ENCODE peak calls at places on chromosomes 6 and 20, in four cellular contexts. E, Z, O and R are unnamed samples.
A peak's percentile ranks its signal among the peaks of the same experiment; 100 is the strongest.

GRCh38 chr6:166008441-166009369 is 158.9 kb downstream of the TBXT start:
- DNase-seq in E (peak; percentile 70), Z (no peak), O (no peak), R (peak; percentile 56)

GRCh38 chr6:116382587-116382986 is 11.8 kb downstream of the DSE start:
- DNase-seq in E (peak; percentile 45), Z (no peak), O (no peak), R (no peak)

GRCh38 chr6:151239603-151240035 is at the start of gene AKAP12:
- DNase-seq in E (peak; percentile 69), Z (peak; percentile 32), O (peak; percentile 27), R (peak; percentile 76)

GRCh38 chr20:16271450-16271849 is 301.8 kb downstream of the KIF16B start:
- DNase-seq in E (no peak), Z (no peak), O (no peak), R (no peak)

GRCh38 chr20:57676517-57677322 is 33.1 kb downstream of the PMEPA1 start:
- DNase-seq in E (no peak), Z (no peak), O (peak; percentile 47), R (no peak)

GRCh38 chr6:170438402-170438753 is 114.7 kb downstream of the PSMB1 start:
- DNase-seq in E (peak; percentile 99), Z (peak; percentile 57), O (peak; percentile 84), R (peak; percentile 92)

GRCh38 chr6:149919834-149920225 is 3.1 kb downstream of the RAET1G start:
- DNase-seq in E (no peak), Z (no peak), O (no peak), R (no peak)

GRCh38 chr6:1096967-1097765 is 214.7 kb upstream of the FOXQ1 start:
- DNase-seq in E (no peak), Z (no peak), O (no peak), R (no peak)

GRCh38 chr6:132515386-132515785 is 2.5 kb upstream of the STX7 start:
- DNase-seq in E (no peak), Z (no peak), O (no peak), R (no peak)

GRCh38 chr6:81465859-81466258 is 286.6 kb downstream of the TENT5A start:
- DNase-seq in E (no peak), Z (peak; percentile 23), O (no peak), R (peak; percentile 66)

GRCh38 chr20:59068534-59068933 is 25.9 kb upstream of the PRELID3B start:
- DNase-seq in E (no peak), Z (no peak), O (no peak), R (no peak)

GRCh38 chr6:78605909-78606446 is 261.4 kb upstream of the IRAK1BP1 start:
- DNase-seq in E (peak; percentile 87), Z (no peak), O (no peak), R (no peak)

GRCh38 chr20:62752671-62753501 is 43.4 kb upstream of the MRGBP start:
- DNase-seq in E (no peak), Z (no peak), O (no peak), R (no peak)

GRCh38 chr20:33262658-33263065 is 20.4 kb upstream of the BPIFB1 start:
- DNase-seq in E (peak; percentile 30), Z (peak; percentile 55), O (no peak), R (peak; percentile 85)

GRCh38 chr20:834151-834747 is 734 bp downstream of the FAM110A start:
- DNase-seq in E (no peak), Z (no peak), O (no peak), R (peak; percentile 56)

GRCh38 chr6:164325168-164325567 is 910.6 kb downstream of the QKI start:
- DNase-seq in E (no peak), Z (no peak), O (no peak), R (no peak)

GRCh38 chr6:138944412-138944811 is 43.6 kb downstream of the REPS1 start:
- DNase-seq in E (peak; percentile 77), Z (no peak), O (no peak), R (no peak)

GRCh38 chr6:37643851-37644672 is 53.6 kb downstream of the MDGA1 start:
- DNase-seq in E (no peak), Z (no peak), O (no peak), R (no peak)

GRCh38 chr20:49349678-49350077 is 71.8 kb upstream of the ZNFX1 start:
- DNase-seq in E (no peak), Z (no peak), O (peak; percentile 17), R (no peak)

GRCh38 chr20:15836634-15837033 is 736.6 kb downstream of the KIF16B start:
- DNase-seq in E (peak; percentile 29), Z (no peak), O (no peak), R (no peak)

GRCh38 chr20:11790047-11790446 is 127.6 kb upstream of the BTBD3 start:
- DNase-seq in E (no peak), Z (no peak), O (no peak), R (no peak)

GRCh38 chr6:145887969-145888368 is 73.4 kb upstream of the FBXO30 start:
- DNase-seq in E (no peak), Z (peak; percentile 13), O (no peak), R (peak; percentile 12)
- TF ChIP-seq CTCF in E (peak; percentile 29), Z (no peak), O (peak; percentile 24), R (peak; percentile 54)

GRCh38 chr6:82783587-82784253 is 281.9 kb downstream of the UBE3D start:
- DNase-seq in E (no peak), Z (no peak), O (no peak), R (peak; percentile 73)
- TF ChIP-seq CTCF in E (peak; percentile 2), Z (peak; percentile 38), O (no peak), R (peak; percentile 53)

DNA sequence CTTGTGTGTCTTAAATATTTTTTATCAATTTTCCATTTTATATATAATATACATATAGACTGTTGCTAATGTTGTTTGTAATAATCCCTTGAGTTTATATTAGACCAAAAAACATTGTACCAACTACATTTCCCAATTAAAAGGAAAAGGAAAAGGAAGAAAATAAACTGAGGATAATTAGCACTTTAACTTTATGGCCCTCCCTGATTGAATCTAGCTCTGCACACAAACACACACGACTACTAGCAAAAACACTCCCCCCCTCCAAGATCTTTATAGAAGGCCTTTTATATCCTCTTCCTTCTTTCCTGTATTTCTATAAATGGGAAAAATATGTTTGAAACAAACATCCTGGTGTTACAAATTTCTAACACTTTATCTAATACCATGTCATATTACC is 276.8 kb downstream of the NKAIN2 start:
- DNase-seq in E (no peak), Z (no peak), O (no peak), R (no peak)
- TF ChIP-seq CTCF in E (no peak), Z (no peak), O (no peak), R (no peak)

GRCh38 chr6:35624341-35625070 is 64.2 kb downstream of the FKBP5 start:
- DNase-seq in E (no peak), Z (no peak), O (no peak), R (peak; percentile 46)
- TF ChIP-seq CTCF in E (no peak), Z (no peak), O (no peak), R (peak; percentile 46)

GRCh38 chr20:5674176-5674660 is 76.0 kb upstream of the SHLD1 start:
- DNase-seq in E (peak; percentile 36), Z (no peak), O (no peak), R (no peak)
- TF ChIP-seq CTCF in E (no peak), Z (no peak), O (no peak), R (no peak)